ENCODE peak calls at places on chromosomes 1 and 21, in six cellular contexts. One of them, this sample, is unnamed.

GRCh38 chr1:115911298-115911697 is 65.0 kb upstream of the SLC22A15 start:
- DNase-seq in C1 segment of cervical spinal cord: no peak
- DNase-seq in head of caudate nucleus: no peak
- DNase-seq in hippocampal formation: no peak
- DNase-seq in HFFc6: no peak
- DNase-seq in cardiac muscle cell: no peak
- DNase-seq in this sample: no peak

GRCh38 chr1:68197891-68198290 is 34.4 kb downstream of the WLS start:
- DNase-seq in C1 segment of cervical spinal cord: no peak
- DNase-seq in head of caudate nucleus: no peak
- DNase-seq in hippocampal formation: no peak
- DNase-seq in HFFc6: no peak
- DNase-seq in cardiac muscle cell: no peak
- DNase-seq in this sample: no peak

GRCh38 chr1:2272686-2273400 is 44.7 kb downstream of the SKI start:
- DNase-seq in C1 segment of cervical spinal cord: no peak
- DNase-seq in head of caudate nucleus: no peak
- DNase-seq in hippocampal formation: no peak
- DNase-seq in HFFc6: no peak
- DNase-seq in cardiac muscle cell: no peak
- DNase-seq in this sample: no peak

GRCh38 chr1:24743404-24744211 is 1.6 kb upstream of the CLIC4 start:
- DNase-seq in C1 segment of cervical spinal cord: peak
- DNase-seq in head of caudate nucleus: no peak
- DNase-seq in hippocampal formation: no peak
- DNase-seq in HFFc6: peak
- DNase-seq in cardiac muscle cell: no peak
- DNase-seq in this sample: no peak

GRCh38 chr1:203286161-203286984 is 18.9 kb upstream of the BTG2 start:
- DNase-seq in C1 segment of cervical spinal cord: peak
- DNase-seq in head of caudate nucleus: peak
- DNase-seq in hippocampal formation: peak
- DNase-seq in HFFc6: no peak
- DNase-seq in cardiac muscle cell: peak
- DNase-seq in this sample: peak

GRCh38 chr1:31243451-31244286 is 4.0 kb upstream of the NKAIN1 start:
- DNase-seq in C1 segment of cervical spinal cord: no peak
- DNase-seq in head of caudate nucleus: no peak
- DNase-seq in hippocampal formation: no peak
- DNase-seq in HFFc6: no peak
- DNase-seq in cardiac muscle cell: no peak
- DNase-seq in this sample: peak

GRCh38 chr1:205187420-205187819 is 24.1 kb downstream of the DSTYK start:
- DNase-seq in C1 segment of cervical spinal cord: no peak
- DNase-seq in head of caudate nucleus: no peak
- DNase-seq in hippocampal formation: no peak
- DNase-seq in HFFc6: no peak
- DNase-seq in cardiac muscle cell: no peak
- DNase-seq in this sample: no peak

GRCh38 chr21:38438476-38438893 is 59.8 kb downstream of the ERG start:
- DNase-seq in C1 segment of cervical spinal cord: no peak
- DNase-seq in head of caudate nucleus: no peak
- DNase-seq in hippocampal formation: no peak
- DNase-seq in HFFc6: peak
- DNase-seq in cardiac muscle cell: peak
- DNase-seq in this sample: no peak

GRCh38 chr21:16156841-16157240 is 427.1 kb downstream of the USP25 start:
- DNase-seq in C1 segment of cervical spinal cord: no peak
- DNase-seq in head of caudate nucleus: no peak
- DNase-seq in hippocampal formation: no peak
- DNase-seq in HFFc6: no peak
- DNase-seq in cardiac muscle cell: no peak
- DNase-seq in this sample: no peak

GRCh38 chr1:24898152-24898908 is 31.7 kb downstream of the RUNX3 start:
- DNase-seq in C1 segment of cervical spinal cord: peak
- DNase-seq in head of caudate nucleus: peak
- DNase-seq in hippocampal formation: peak
- DNase-seq in HFFc6: peak
- DNase-seq in cardiac muscle cell: peak
- DNase-seq in this sample: no peak

GRCh38 chr1:93437976-93438605 is 9.8 kb upstream of the FNBP1L start:
- DNase-seq in C1 segment of cervical spinal cord: no peak
- DNase-seq in head of caudate nucleus: no peak
- DNase-seq in hippocampal formation: no peak
- DNase-seq in HFFc6: peak
- DNase-seq in cardiac muscle cell: peak
- DNase-seq in this sample: no peak

GRCh38 chr1:12035306-12035705 is 16.0 kb downstream of the MIIP start:
- DNase-seq in C1 segment of cervical spinal cord: no peak
- DNase-seq in head of caudate nucleus: no peak
- DNase-seq in hippocampal formation: no peak
- DNase-seq in HFFc6: no peak
- DNase-seq in cardiac muscle cell: no peak
- DNase-seq in this sample: no peak

GRCh38 chr1:1438531-1439381 is 3.3 kb downstream of the VWA1 start:
- DNase-seq in C1 segment of cervical spinal cord: no peak
- DNase-seq in head of caudate nucleus: no peak
- DNase-seq in hippocampal formation: no peak
- DNase-seq in HFFc6: no peak
- DNase-seq in cardiac muscle cell: no peak
- DNase-seq in this sample: no peak

GRCh38 chr1:43446881-43447835 is 6.6 kb downstream of the HYI start:
- DNase-seq in C1 segment of cervical spinal cord: no peak
- DNase-seq in head of caudate nucleus: no peak
- DNase-seq in hippocampal formation: no peak
- DNase-seq in HFFc6: no peak
- DNase-seq in cardiac muscle cell: no peak
- DNase-seq in this sample: no peak

GRCh38 chr1:59422921-59423575 is 126.2 kb downstream of the FGGY start:
- DNase-seq in C1 segment of cervical spinal cord: peak
- DNase-seq in head of caudate nucleus: peak
- DNase-seq in hippocampal formation: peak
- DNase-seq in HFFc6: no peak
- DNase-seq in cardiac muscle cell: peak
- DNase-seq in this sample: no peak

GRCh38 chr1:2597441-2598328 is 11.1 kb downstream of the PRXL2B start:
- DNase-seq in C1 segment of cervical spinal cord: no peak
- DNase-seq in head of caudate nucleus: no peak
- DNase-seq in hippocampal formation: no peak
- DNase-seq in HFFc6: no peak
- DNase-seq in cardiac muscle cell: no peak
- DNase-seq in this sample: no peak

GRCh38 chr1:150981177-150981804 is 801 bp upstream of the ANXA9 start:
- DNase-seq in C1 segment of cervical spinal cord: no peak
- DNase-seq in head of caudate nucleus: no peak
- DNase-seq in hippocampal formation: no peak
- DNase-seq in HFFc6: no peak
- DNase-seq in cardiac muscle cell: peak
- DNase-seq in this sample: no peak

GRCh38 chr21:33168886-33169285 is 60.9 kb upstream of the IFNAR2 start:
- DNase-seq in C1 segment of cervical spinal cord: no peak
- DNase-seq in head of caudate nucleus: no peak
- DNase-seq in hippocampal formation: no peak
- DNase-seq in HFFc6: no peak
- DNase-seq in cardiac muscle cell: no peak
- DNase-seq in this sample: no peak

GRCh38 chr1:95903060-95903459 is 669.0 kb downstream of the RWDD3 start:
- DNase-seq in C1 segment of cervical spinal cord: no peak
- DNase-seq in head of caudate nucleus: no peak
- DNase-seq in hippocampal formation: no peak
- DNase-seq in HFFc6: no peak
- DNase-seq in cardiac muscle cell: no peak
- DNase-seq in this sample: no peak

GRCh38 chr1:192702212-192702993 is 66.5 kb downstream of the RGS13 start:
- DNase-seq in C1 segment of cervical spinal cord: no peak
- DNase-seq in head of caudate nucleus: no peak
- DNase-seq in hippocampal formation: no peak
- DNase-seq in HFFc6: peak
- DNase-seq in cardiac muscle cell: no peak
- DNase-seq in this sample: no peak

GRCh38 chr1:208235983-208236761 is 8.0 kb downstream of the PLXNA2 start:
- DNase-seq in C1 segment of cervical spinal cord: no peak
- DNase-seq in head of caudate nucleus: no peak
- DNase-seq in hippocampal formation: no peak
- DNase-seq in HFFc6: no peak
- DNase-seq in cardiac muscle cell: no peak
- DNase-seq in this sample: no peak

GRCh38 chr1:166484471-166484870 is 317.7 kb upstream of the FAM78B start:
- DNase-seq in C1 segment of cervical spinal cord: no peak
- DNase-seq in head of caudate nucleus: no peak
- DNase-seq in hippocampal formation: no peak
- DNase-seq in HFFc6: no peak
- DNase-seq in cardiac muscle cell: no peak
- DNase-seq in this sample: no peak

GRCh38 chr1:2978691-2979190 is 42.5 kb upstream of the ACTRT2 start:
- DNase-seq in C1 segment of cervical spinal cord: no peak
- DNase-seq in head of caudate nucleus: no peak
- DNase-seq in hippocampal formation: no peak
- DNase-seq in HFFc6: no peak
- DNase-seq in cardiac muscle cell: no peak
- DNase-seq in this sample: no peak

GRCh38 chr1:58594556-58594955 is 17.5 kb upstream of the TACSTD2 start:
- DNase-seq in C1 segment of cervical spinal cord: no peak
- DNase-seq in head of caudate nucleus: no peak
- DNase-seq in hippocampal formation: no peak
- DNase-seq in HFFc6: no peak
- DNase-seq in cardiac muscle cell: no peak
- DNase-seq in this sample: no peak

GRCh38 chr1:167197692-167198091 is 23.0 kb upstream of the POU2F1 start:
- DNase-seq in C1 segment of cervical spinal cord: no peak
- DNase-seq in head of caudate nucleus: no peak
- DNase-seq in hippocampal formation: no peak
- DNase-seq in HFFc6: no peak
- DNase-seq in cardiac muscle cell: no peak
- DNase-seq in this sample: no peak

GRCh38 chr1:164733070-164733469 is 174.1 kb downstream of the PBX1 start:
- DNase-seq in C1 segment of cervical spinal cord: no peak
- DNase-seq in head of caudate nucleus: no peak
- DNase-seq in hippocampal formation: no peak
- DNase-seq in HFFc6: peak
- DNase-seq in cardiac muscle cell: no peak
- DNase-seq in this sample: no peak

GRCh38 chr1:38685373-38685772 is 174.2 kb downstream of the RRAGC start:
- DNase-seq in C1 segment of cervical spinal cord: no peak
- DNase-seq in head of caudate nucleus: no peak
- DNase-seq in hippocampal formation: no peak
- DNase-seq in HFFc6: no peak
- DNase-seq in cardiac muscle cell: no peak
- DNase-seq in this sample: no peak